ENCODE peak calls at places on chromosomes 13 and 19, in eight cellular contexts. One of them, this sample, is unnamed.

GRCh38 chr19:49331616-49332055 is 3.6 kb upstream of the CD37 start:
- DNase-seq in activated T-cell treated with anti-CD3 and anti-CD28 coated beads, Interleukin-2, amount 50 U/mL, for 24 hours: peak
- DNase-seq in type B pancreatic cell: no peak
- DNase-seq in left lung: no peak
- DNase-seq in hypothalamus: no peak
- DNase-seq in SJCRH30: peak
- DNase-seq in NCI-H774: no peak
- DNase-seq in stimulated activated CD4-positive, alpha-beta T cell treated with anti-CD3 and anti-CD28 coated beads, Interleukin-2, amount 100 ng/mL, for 24 hours: peak
- DNase-seq in this sample: no peak

GRCh38 chr13:44768233-44768632 is 192.1 kb upstream of the TSC22D1 start:
- DNase-seq in activated T-cell treated with anti-CD3 and anti-CD28 coated beads, Interleukin-2, amount 50 U/mL, for 24 hours: peak
- DNase-seq in type B pancreatic cell: no peak
- DNase-seq in left lung: no peak
- DNase-seq in hypothalamus: no peak
- DNase-seq in SJCRH30: no peak
- DNase-seq in NCI-H774: no peak
- DNase-seq in stimulated activated CD4-positive, alpha-beta T cell treated with anti-CD3 and anti-CD28 coated beads, Interleukin-2, amount 100 ng/mL, for 24 hours: peak
- DNase-seq in this sample: no peak

GRCh38 chr19:4748589-4748988 is 24.9 kb upstream of the DPP9 start:
- DNase-seq in activated T-cell treated with anti-CD3 and anti-CD28 coated beads, Interleukin-2, amount 50 U/mL, for 24 hours: no peak
- DNase-seq in type B pancreatic cell: no peak
- DNase-seq in left lung: no peak
- DNase-seq in hypothalamus: no peak
- DNase-seq in SJCRH30: peak
- DNase-seq in NCI-H774: peak
- DNase-seq in stimulated activated CD4-positive, alpha-beta T cell treated with anti-CD3 and anti-CD28 coated beads, Interleukin-2, amount 100 ng/mL, for 24 hours: no peak
- DNase-seq in this sample: no peak

GRCh38 chr13:77503398-77503797 is 32.1 kb upstream of the SCEL start:
- DNase-seq in activated T-cell treated with anti-CD3 and anti-CD28 coated beads, Interleukin-2, amount 50 U/mL, for 24 hours: no peak
- DNase-seq in type B pancreatic cell: no peak
- DNase-seq in left lung: no peak
- DNase-seq in hypothalamus: no peak
- DNase-seq in SJCRH30: no peak
- DNase-seq in NCI-H774: no peak
- DNase-seq in stimulated activated CD4-positive, alpha-beta T cell treated with anti-CD3 and anti-CD28 coated beads, Interleukin-2, amount 100 ng/mL, for 24 hours: no peak
- DNase-seq in this sample: no peak

GRCh38 chr19:35260694-35261304 is 8.0 kb upstream of the USF2 start:
- DNase-seq in activated T-cell treated with anti-CD3 and anti-CD28 coated beads, Interleukin-2, amount 50 U/mL, for 24 hours: peak
- DNase-seq in type B pancreatic cell: peak
- DNase-seq in left lung: peak
- DNase-seq in hypothalamus: no peak
- DNase-seq in SJCRH30: no peak
- DNase-seq in NCI-H774: no peak
- DNase-seq in stimulated activated CD4-positive, alpha-beta T cell treated with anti-CD3 and anti-CD28 coated beads, Interleukin-2, amount 100 ng/mL, for 24 hours: no peak
- DNase-seq in this sample: no peak

GRCh38 chr19:30695171-30695875 is 323.1 kb downstream of the ZNF536 start:
- DNase-seq in activated T-cell treated with anti-CD3 and anti-CD28 coated beads, Interleukin-2, amount 50 U/mL, for 24 hours: no peak
- DNase-seq in type B pancreatic cell: no peak
- DNase-seq in left lung: no peak
- DNase-seq in hypothalamus: no peak
- DNase-seq in SJCRH30: no peak
- DNase-seq in NCI-H774: no peak
- DNase-seq in stimulated activated CD4-positive, alpha-beta T cell treated with anti-CD3 and anti-CD28 coated beads, Interleukin-2, amount 100 ng/mL, for 24 hours: no peak
- DNase-seq in this sample: no peak

GRCh38 chr13:65911546-65912193 is 1318.5 kb downstream of the PCDH9 start:
- DNase-seq in activated T-cell treated with anti-CD3 and anti-CD28 coated beads, Interleukin-2, amount 50 U/mL, for 24 hours: no peak
- DNase-seq in type B pancreatic cell: no peak
- DNase-seq in left lung: no peak
- DNase-seq in hypothalamus: no peak
- DNase-seq in SJCRH30: no peak
- DNase-seq in NCI-H774: no peak
- DNase-seq in stimulated activated CD4-positive, alpha-beta T cell treated with anti-CD3 and anti-CD28 coated beads, Interleukin-2, amount 100 ng/mL, for 24 hours: no peak
- DNase-seq in this sample: no peak

GRCh38 chr13:37984357-37984756 is 114.8 kb upstream of the TRPC4 start:
- DNase-seq in activated T-cell treated with anti-CD3 and anti-CD28 coated beads, Interleukin-2, amount 50 U/mL, for 24 hours: no peak
- DNase-seq in type B pancreatic cell: no peak
- DNase-seq in left lung: no peak
- DNase-seq in hypothalamus: no peak
- DNase-seq in SJCRH30: peak
- DNase-seq in NCI-H774: no peak
- DNase-seq in stimulated activated CD4-positive, alpha-beta T cell treated with anti-CD3 and anti-CD28 coated beads, Interleukin-2, amount 100 ng/mL, for 24 hours: no peak
- DNase-seq in this sample: no peak

GRCh38 chr13:46321494-46322225 is 65.4 kb downstream of the RUBCNL start:
- DNase-seq in activated T-cell treated with anti-CD3 and anti-CD28 coated beads, Interleukin-2, amount 50 U/mL, for 24 hours: peak
- DNase-seq in type B pancreatic cell: no peak
- DNase-seq in left lung: no peak
- DNase-seq in hypothalamus: peak
- DNase-seq in SJCRH30: peak
- DNase-seq in NCI-H774: peak
- DNase-seq in stimulated activated CD4-positive, alpha-beta T cell treated with anti-CD3 and anti-CD28 coated beads, Interleukin-2, amount 100 ng/mL, for 24 hours: peak
- DNase-seq in this sample: no peak

GRCh38 chr13:43749503-43749902 is 37.3 kb downstream of the ENOX1 start:
- DNase-seq in activated T-cell treated with anti-CD3 and anti-CD28 coated beads, Interleukin-2, amount 50 U/mL, for 24 hours: no peak
- DNase-seq in type B pancreatic cell: no peak
- DNase-seq in left lung: no peak
- DNase-seq in hypothalamus: no peak
- DNase-seq in SJCRH30: no peak
- DNase-seq in NCI-H774: no peak
- DNase-seq in stimulated activated CD4-positive, alpha-beta T cell treated with anti-CD3 and anti-CD28 coated beads, Interleukin-2, amount 100 ng/mL, for 24 hours: no peak
- DNase-seq in this sample: no peak

GRCh38 chr13:92172191-92172590 is 773.8 kb downstream of the GPC5 start:
- DNase-seq in activated T-cell treated with anti-CD3 and anti-CD28 coated beads, Interleukin-2, amount 50 U/mL, for 24 hours: no peak
- DNase-seq in type B pancreatic cell: no peak
- DNase-seq in left lung: no peak
- DNase-seq in hypothalamus: no peak
- DNase-seq in SJCRH30: no peak
- DNase-seq in NCI-H774: no peak
- DNase-seq in stimulated activated CD4-positive, alpha-beta T cell treated with anti-CD3 and anti-CD28 coated beads, Interleukin-2, amount 100 ng/mL, for 24 hours: no peak
- DNase-seq in this sample: no peak

This sample was measured in activated gamma-delta T cell.